ENCODE peak calls at places on chromosomes 16 and 17, in eight cellular contexts. F is GM13976; N is germinal center; P is stimulated activated CD4-positive, alpha-beta T cell treated with anti-CD3 and anti-CD28 coated beads, Interleukin-12 subunit alpha, Interleukin-12 subunit beta, amount 100 ng/mL, for 48 hours; W is mucosa of gallbladder; R is cardiac muscle cell; T is T1000; A is cerebellum. Q is an unnamed sample.

GRCh38 chr17:81342700-81343070 is 47.6 kb upstream of the SLC38A10 start:
- DNase-seq in A (no peak), R (peak), N (no peak), F (no peak), W (no peak), T (no peak), P (no peak), Q (no peak)

GRCh38 chr17:76384987-76385891 is 830 bp downstream of the SPHK1 start:
- DNase-seq in T (peak), A (no peak), F (peak), R (peak), W (no peak), P (no peak), N (no peak), Q (no peak)

GRCh38 chr16:67000384-67001158 is 12.2 kb downstream of the CES4A start:
- DNase-seq in T (no peak), A (peak), N (peak), W (peak), F (peak), R (peak), P (peak), Q (peak)

GRCh38 chr16:16857603-16858283 is 478.8 kb downstream of the NPIPA7 start:
- DNase-seq in R (no peak), F (no peak), A (no peak), W (no peak), N (no peak), T (no peak), P (no peak), Q (no peak)

GRCh38 chr16:72129976-72130656 is 36.5 kb downstream of the DHX38 start:
- DNase-seq in N (no peak), T (no peak), R (no peak), F (no peak), P (no peak), W (no peak), A (no peak), Q (no peak)

GRCh38 chr16:54931041-54931756 is 534 bp downstream of the IRX5 start:
- DNase-seq in P (no peak), R (peak), N (no peak), T (peak), A (no peak), F (peak), W (no peak), Q (peak)

GRCh38 chr17:77510133-77510796 is 369.5 kb downstream of the SEC14L1 start:
- DNase-seq in T (no peak), P (no peak), W (no peak), R (no peak), A (no peak), N (no peak), F (no peak), Q (no peak)

GRCh38 chr16:28010671-28011070 is 52.8 kb downstream of the GSG1L start:
- DNase-seq in P (no peak), A (no peak), F (no peak), T (no peak), N (no peak), R (peak), W (no peak), Q (peak)

GRCh38 chr16:87244646-87245197 is 72.5 kb downstream of the C16orf95 start:
- DNase-seq in N (no peak), F (no peak), P (no peak), A (no peak), T (no peak), W (no peak), R (no peak), Q (no peak)

GRCh38 chr16:75383141-75383540 is 50.2 kb downstream of the CFDP1 start:
- DNase-seq in P (no peak), T (no peak), F (no peak), N (no peak), A (no peak), W (no peak), R (no peak), Q (no peak)

GRCh38 chr16:22348296-22348695 is 26.1 kb downstream of the CDR2 start:
- DNase-seq in T (no peak), P (no peak), N (no peak), R (no peak), A (no peak), F (no peak), W (no peak), Q (no peak)

GRCh38 chr17:28008526-28008925 is 34.0 kb upstream of the NLK start:
- DNase-seq in N (no peak), R (peak), T (peak), F (no peak), W (peak), A (no peak), P (no peak), Q (peak)

GRCh38 chr17:49715717-49716279 is 8.0 kb upstream of the SLC35B1 start:
- DNase-seq in T (no peak), W (no peak), N (no peak), F (no peak), A (no peak), P (no peak), R (no peak), Q (no peak)

Q was measured in HL-60.